ENCODE peak calls at places on chromosomes 7 and 10, in four cellular contexts. X, L, J and E are unnamed samples.

GRCh38 chr7:32206987-32207386 is 136.8 kb upstream of the PDE1C start:
- DNase-seq in L (peak; percentile 57), J (peak; percentile 16), X (peak; percentile 70), E (peak; percentile 40)

GRCh38 chr7:85004402-85004801 is 182.5 kb downstream of the SEMA3D start:
- DNase-seq in X (no peak), L (no peak), J (no peak), E (no peak)

GRCh38 chr10:76779163-76779820 is 858.3 kb downstream of the KCNMA1 start:
- DNase-seq in L (no peak), X (peak; percentile 17), J (no peak), E (no peak)

GRCh38 chr10:112461029-112461887 is 14.2 kb downstream of the VTI1A start:
- DNase-seq in J (no peak), L (no peak), X (no peak), E (peak; percentile 48)

GRCh38 chr7:20191044-20191867 is 25.9 kb downstream of the MACC1 start:
- DNase-seq in X (no peak), J (no peak), L (no peak), E (no peak)

GRCh38 chr10:61336831-61337230 is 116.3 kb downstream of the TMEM26 start:
- DNase-seq in X (no peak), L (no peak), J (no peak), E (no peak)

GRCh38 chr7:23474829-23475578 is 4.7 kb upstream of the IGF2BP3 start:
- DNase-seq in J (no peak), X (no peak), L (no peak), E (no peak)

GRCh38 chr10:35224045-35224740 is 97.5 kb downstream of the CREM start:
- DNase-seq in J (no peak), L (no peak), X (no peak), E (no peak)

GRCh38 chr7:49635800-49636199 is 137.6 kb upstream of the VWC2 start:
- DNase-seq in L (no peak), J (no peak), X (no peak), E (no peak)

DNA sequence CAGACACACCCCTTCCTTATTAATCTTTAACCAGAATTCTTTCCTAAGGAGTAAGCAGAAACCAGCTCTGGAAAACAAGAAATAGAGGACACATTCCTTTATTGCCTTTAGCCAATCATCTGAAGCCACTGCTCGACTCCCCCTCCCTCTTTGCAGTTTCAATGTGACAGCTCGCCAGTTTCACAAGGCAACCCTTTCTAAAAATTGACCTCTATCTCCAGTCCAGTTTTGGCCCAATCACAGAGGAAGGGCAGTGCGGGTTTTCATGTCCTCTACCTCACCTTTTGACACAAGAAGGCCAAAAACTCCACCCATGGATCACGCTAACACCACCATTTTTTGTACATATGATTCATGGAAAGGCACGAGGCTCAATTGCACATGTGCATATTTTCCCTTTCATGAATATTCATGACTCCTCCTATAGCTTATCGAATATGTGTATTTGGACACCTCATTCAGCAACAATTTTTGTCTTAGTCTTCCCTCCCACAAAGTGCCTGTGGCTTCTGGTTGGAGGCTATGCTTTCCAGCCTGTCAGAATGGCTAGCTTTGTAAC is 24.3 kb downstream of the IFIT3 start:
- DNase-seq in X (no peak), L (peak; percentile 22), J (peak; percentile 89), E (peak; percentile 62)
- TF ChIP-seq HMGXB4 in X (no peak), L (no peak), J (no peak), E (no peak)

DNA sequence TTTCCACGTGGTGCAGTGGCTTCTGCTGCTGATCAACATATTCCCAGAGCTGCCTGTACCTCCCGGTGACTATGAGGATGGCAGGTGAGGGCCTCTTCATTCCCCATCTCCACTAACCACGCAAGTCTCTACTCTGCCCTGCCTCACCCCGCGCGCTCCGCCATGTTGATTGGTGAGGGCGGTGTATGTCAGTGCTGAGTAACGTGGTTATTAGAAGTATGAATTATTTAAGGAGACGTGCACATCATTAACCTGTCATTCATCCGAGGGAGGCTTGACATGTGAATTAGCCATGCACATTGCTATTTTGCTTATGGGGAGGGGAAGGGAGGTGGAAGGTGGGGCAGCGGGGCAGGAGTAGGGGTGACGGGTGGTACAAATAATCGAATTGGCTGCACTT is 138.6 kb downstream of the SORCS3 start:
- DNase-seq in J (no peak), L (no peak), X (no peak), E (no peak)
- TF ChIP-seq NR3C1 in J (no peak), L (no peak), X (no peak), E (no peak)

GRCh38 chr10:31171402-31172120 is 139.9 kb upstream of the ZNF438 start:
- DNase-seq in X (no peak), J (no peak), L (no peak), E (no peak)
- TF ChIP-seq HMGXB4 in X (no peak), J (no peak), L (no peak), E (no peak)

GRCh38 chr10:123999261-123999660 is 94.1 kb downstream of the CHST15 start:
- DNase-seq in L (no peak), J (no peak), X (no peak), E (no peak)

GRCh38 chr10:123998197-123999141 is 94.9 kb downstream of the CHST15 start:
- DNase-seq in J (no peak), X (no peak), L (no peak), E (no peak)

GRCh38 chr10:123997013-123997412 is 96.4 kb downstream of the CHST15 start:
- DNase-seq in L (no peak), X (no peak), J (no peak), E (no peak)

GRCh38 chr10:123996302-123996701 is 97.1 kb downstream of the CHST15 start:
- DNase-seq in J (no peak), L (no peak), X (no peak), E (no peak)

DNA sequence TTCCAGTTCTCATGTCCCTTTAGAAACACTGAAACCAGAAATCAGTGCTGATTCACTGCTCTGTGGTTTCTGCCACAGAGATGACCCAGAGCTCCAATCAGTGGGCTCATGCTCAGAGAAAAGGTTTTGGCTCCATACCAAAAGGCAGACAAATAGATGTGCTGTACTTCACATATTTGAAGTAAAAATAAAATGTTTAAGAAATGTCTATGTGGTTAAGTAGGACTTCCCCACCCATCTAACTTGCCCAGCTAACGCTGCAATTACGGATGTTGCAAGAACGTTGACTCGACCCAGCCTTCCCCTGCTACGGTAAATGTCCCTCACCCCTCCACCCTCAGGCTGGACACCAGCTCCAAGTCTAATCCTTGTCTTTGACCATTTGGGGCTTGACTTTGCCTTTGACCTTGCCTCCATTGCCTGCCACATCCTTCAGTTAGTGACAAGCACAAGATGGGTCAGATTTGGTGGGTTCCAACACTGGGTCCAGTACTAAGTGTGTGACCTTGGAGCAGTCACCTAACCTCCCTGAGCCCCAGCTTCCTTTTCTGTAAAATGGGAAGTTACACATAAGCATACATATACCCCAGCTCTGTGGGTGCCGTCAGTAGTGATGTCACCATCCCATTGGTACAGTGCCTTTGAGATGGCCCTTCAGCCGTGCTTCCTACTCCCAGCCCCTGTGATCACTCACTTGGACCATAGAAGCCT is 95.8 kb downstream of the CHST15 start:
- DNase-seq in J (peak; percentile 10), X (no peak), L (no peak), E (peak; percentile 55)
- TF ChIP-seq NR3C1 in J (no peak), X (no peak), L (no peak), E (no peak)